ENCODE peak calls at places on chromosomes 16 and 17, in five cellular contexts. X is IMR-90; S is activated CD8-positive, alpha-beta T cell treated with anti-CD3 and anti-CD28 coated beads for 36 hours; R is breast epithelium; G is body of pancreas. A is an unnamed sample.

GRCh38 chr16:83720981-83721380 is 86.8 kb upstream of the HSBP1 start:
- DNase-seq in S (no peak), G (no peak), R (no peak), X (no peak), A (no peak)

GRCh38 chr16:4578961-4579530 is 22.9 kb downstream of the C16orf96 start:
- DNase-seq in R (no peak), G (no peak), S (no peak), X (no peak), A (no peak)

GRCh38 chr17:51541215-51541614 is 280.9 kb downstream of the UTP18 start:
- DNase-seq in X (no peak), S (no peak), G (no peak), R (no peak), A (no peak)

GRCh38 chr16:81838794-81839193 is 59.7 kb downstream of the PLCG2 start:
- DNase-seq in G (no peak), R (no peak), X (peak; percentile 9), S (no peak), A (no peak)

GRCh38 chr16:83095926-83096692 is 469.3 kb downstream of the CDH13 start:
- DNase-seq in R (no peak), G (no peak), X (peak; percentile 70), S (no peak), A (no peak)

GRCh38 chr16:47258874-47259461 is 115.2 kb upstream of the NETO2 start:
- DNase-seq in X (peak; percentile 14), R (no peak), S (peak; percentile 39), G (no peak), A (no peak)

GRCh38 chr17:5381542-5381941 is 37.9 kb downstream of the NUP88 start:
- DNase-seq in G (no peak), X (peak; percentile 34), S (no peak), R (no peak), A (no peak)

GRCh38 chr17:48478224-48479013 is 48.4 kb upstream of the SKAP1 start:
- DNase-seq in X (no peak), G (no peak), R (no peak), S (peak; percentile 62), A (no peak)

DNA sequence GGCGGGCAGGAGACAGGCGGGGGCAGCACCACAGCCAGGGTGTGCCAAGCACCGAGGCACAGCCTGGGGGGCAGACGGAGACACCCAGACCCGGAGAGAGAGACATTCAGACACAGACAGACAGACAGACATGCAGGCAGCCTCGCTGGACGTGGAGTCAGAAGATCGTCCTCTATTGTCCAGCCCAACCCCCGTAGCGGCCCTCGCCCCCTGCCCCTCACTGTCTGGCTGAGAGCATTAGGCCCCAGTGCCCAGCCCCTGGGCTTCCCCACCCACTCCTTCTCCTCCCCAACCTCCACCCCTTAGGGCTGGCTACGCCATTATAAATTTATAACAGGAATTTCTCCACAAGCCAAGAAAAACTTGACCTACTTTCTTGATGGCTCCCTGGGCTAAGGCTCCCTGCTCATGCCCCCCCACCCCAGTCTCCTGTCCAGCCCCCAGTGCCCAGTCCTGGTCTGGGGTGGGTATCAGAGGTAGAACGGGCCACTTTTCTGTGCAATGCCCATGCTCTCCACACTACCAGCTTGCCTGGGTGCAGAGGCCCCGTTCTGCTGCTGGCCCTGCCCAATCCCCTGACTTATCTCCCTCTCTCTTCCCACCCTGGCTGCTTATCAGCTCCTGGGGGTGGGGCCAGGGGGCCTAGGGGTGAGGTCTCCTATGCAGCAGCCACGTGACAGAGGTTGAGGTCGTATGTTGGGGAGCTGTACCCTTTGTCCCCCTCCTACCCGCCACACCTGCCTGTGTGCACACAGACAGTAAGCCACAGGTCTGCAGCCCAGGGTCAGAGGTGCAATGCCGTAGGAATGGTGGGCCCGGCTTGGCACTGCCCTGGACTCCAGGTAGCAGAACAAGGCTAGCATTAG is 9.9 kb downstream of the THRA start:
- DNase-seq in S (no peak), R (no peak), X (no peak), G (peak; percentile 57), A (no peak)
- TF ChIP-seq CTCF in S (no peak), R (no peak), X (no peak), G (no peak), A (no peak)

GRCh38 chr16:87016056-87016455 is 301.1 kb downstream of the C16orf95 start:
- DNase-seq in R (no peak), G (no peak), S (no peak), X (no peak), A (no peak)

GRCh38 chr16:87014112-87014511 is 303.1 kb downstream of the C16orf95 start:
- DNase-seq in X (no peak), S (no peak), R (no peak), G (no peak), A (no peak)

GRCh38 chr16:87016636-87017035 is 300.6 kb downstream of the C16orf95 start:
- DNase-seq in G (no peak), X (no peak), S (no peak), R (no peak), A (no peak)

GRCh38 chr16:87012954-87013938 is 303.9 kb downstream of the C16orf95 start:
- DNase-seq in G (no peak), X (no peak), S (no peak), R (no peak), A (no peak)

GRCh38 chr16:87017388-87018012 is 299.7 kb downstream of the C16orf95 start:
- DNase-seq in X (peak; percentile 88), R (no peak), S (peak; percentile 14), G (peak; percentile 12), A (no peak)
- TF ChIP-seq CTCF in X (peak; percentile 59), R (no peak), S (no peak), G (no peak), A (no peak)

GRCh38 chr16:71250461-71251232 is 20.1 kb upstream of the HYDIN start:
- DNase-seq in S (no peak), G (no peak), X (no peak), R (no peak), A (no peak)
- TF ChIP-seq CTCF in S (no peak), G (no peak), X (no peak), R (no peak), A (no peak)

GRCh38 chr17:21278304-21279197 is 6.0 kb upstream of the MAP2K3 start:
- DNase-seq in S (peak; percentile 66), R (no peak), X (no peak), G (peak; percentile 47), A (no peak)
- TF ChIP-seq CTCF in S (no peak), R (no peak), X (no peak), G (peak; percentile 16), A (no peak)

GRCh38 chr17:62727916-62728672 is 80.0 kb downstream of the MARCHF10 start:
- DNase-seq in R (no peak), G (no peak), S (no peak), X (no peak), A (no peak)
- TF ChIP-seq CTCF in R (no peak), G (no peak), S (no peak), X (no peak), A (no peak)

DNA sequence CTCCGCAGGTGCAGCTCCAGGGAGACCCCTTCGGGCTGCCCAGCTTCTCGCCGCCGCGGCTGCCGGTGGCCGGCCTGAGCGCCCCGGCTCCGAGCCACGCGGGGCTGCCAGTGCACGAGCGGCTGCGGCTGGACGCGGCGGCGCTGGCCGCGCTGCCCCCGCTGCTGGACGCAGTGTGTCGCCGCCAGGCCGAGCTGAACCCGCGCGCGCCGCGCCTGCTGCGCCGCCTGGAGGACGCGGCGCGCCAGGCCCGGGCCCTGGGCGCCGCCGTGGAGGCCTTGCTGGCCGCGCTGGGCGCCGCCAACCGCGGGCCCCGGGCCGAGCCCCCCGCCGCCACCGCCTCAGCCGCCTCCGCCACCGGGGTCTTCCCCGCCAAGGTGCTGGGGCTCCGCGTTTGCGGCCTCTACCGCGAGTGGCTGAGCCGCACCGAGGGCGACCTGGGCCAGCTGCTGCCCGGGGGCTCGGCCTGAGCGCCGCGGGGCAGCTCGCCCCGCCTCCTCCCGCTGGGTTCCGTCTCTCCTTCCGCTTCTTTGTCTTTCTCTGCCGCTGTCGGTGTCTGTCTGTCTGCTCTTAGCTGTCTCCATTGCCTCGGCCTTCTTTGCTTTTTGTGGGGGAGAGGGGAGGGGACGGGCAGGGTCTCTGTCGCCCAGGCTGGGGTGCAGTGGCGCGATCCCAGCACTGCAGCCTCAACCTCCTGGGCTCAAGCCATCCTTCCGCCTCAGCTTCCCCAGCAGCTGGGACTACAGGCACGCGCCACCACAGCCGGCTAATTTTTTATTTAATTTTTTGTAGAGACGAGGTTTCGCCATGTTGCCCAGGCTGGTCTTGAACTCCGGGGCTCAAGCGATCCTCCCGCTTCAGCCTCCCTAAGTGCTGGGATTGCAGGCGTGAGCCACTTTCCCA is 5.9 kb downstream of the CTF1 start:
- DNase-seq in S (peak; percentile 62), G (peak; percentile 72), X (peak; percentile 63), R (no peak), A (peak; percentile 53)
- TF ChIP-seq CTCF in S (peak; percentile 17), G (peak; percentile 87), X (peak; percentile 70), R (no peak), A (no peak)

A was measured in mesothelial cell of epicardium.